ENCODE peak calls at places on chromosomes 3 and 15, in nine cellular contexts. K, Q, U, N, G, O, M, T and X are unnamed samples.

GRCh38 chr3:138389841-138390581 is 41.6 kb downstream of the MRAS start:
- DNase-seq in K (no peak), Q (no peak), U (peak; percentile 86), N (peak; percentile 96), G (no peak), O (no peak), M (peak; percentile 58), T (peak; percentile 84), X (no peak)

GRCh38 chr3:35665390-35666055 is 26.2 kb downstream of the ARPP21 start:
- DNase-seq in K (no peak), Q (no peak), U (no peak), N (no peak), G (no peak), O (no peak), M (no peak), T (no peak), X (no peak)

GRCh38 chr15:33618300-33618699 is 307.5 kb downstream of the RYR3 start:
- DNase-seq in K (no peak), Q (no peak), U (no peak), N (no peak), G (no peak), O (no peak), M (no peak), T (no peak), X (no peak)

GRCh38 chr3:168269019-168269418 is 173.3 kb upstream of the GOLIM4 start:
- DNase-seq in K (no peak), Q (no peak), U (no peak), N (no peak), G (no peak), O (no peak), M (no peak), T (no peak), X (no peak)

GRCh38 chr15:62059818-62060115 is 480 bp downstream of the VPS13C start:
- DNase-seq in K (peak; percentile 50), Q (peak; percentile 86), U (peak; percentile 51), N (no peak), G (peak; percentile 17), O (peak; percentile 84), M (peak; percentile 65), T (no peak), X (no peak)

GRCh38 chr3:134312072-134312872 is 61.6 kb upstream of the RYK start:
- DNase-seq in K (no peak), Q (no peak), U (peak; percentile 77), N (no peak), G (no peak), O (no peak), M (peak; percentile 56), T (no peak), X (no peak)

GRCh38 chr15:73051402-73051810 is 857 bp upstream of the NEO1 start:
- DNase-seq in K (no peak), Q (no peak), U (no peak), N (no peak), G (no peak), O (no peak), M (no peak), T (no peak), X (no peak)

GRCh38 chr3:88732211-88732610 is 375.2 kb upstream of the EPHA3 start:
- DNase-seq in K (no peak), Q (no peak), U (no peak), N (no peak), G (no peak), O (no peak), M (no peak), T (no peak), X (no peak)

GRCh38 chr3:33911525-33912322 is 113.3 kb downstream of the PDCD6IP start:
- DNase-seq in K (no peak), Q (no peak), U (peak; percentile 30), N (peak; percentile 34), G (no peak), O (no peak), M (peak; percentile 23), T (peak; percentile 13), X (no peak)

GRCh38 chr3:4720316-4721075 is 227.3 kb downstream of the ITPR1 start:
- DNase-seq in K (no peak), Q (no peak), U (peak; percentile 58), N (no peak), G (no peak), O (no peak), M (no peak), T (peak; percentile 64), X (no peak)

GRCh38 chr3:115833074-115833473 is 209.8 kb downstream of the GAP43 start:
- DNase-seq in K (no peak), Q (no peak), U (no peak), N (no peak), G (no peak), O (no peak), M (no peak), T (no peak), X (no peak)

GRCh38 chr3:56131976-56132590 is 336.2 kb downstream of the ERC2 start:
- DNase-seq in K (peak; percentile 10), Q (no peak), U (peak; percentile 87), N (peak; percentile 93), G (no peak), O (no peak), M (peak; percentile 60), T (peak; percentile 80), X (no peak)

GRCh38 chr3:98147179-98147578 is at the start of gene OR5H14:
- DNase-seq in K (no peak), Q (no peak), U (no peak), N (no peak), G (no peak), O (no peak), M (no peak), T (no peak), X (no peak)

GRCh38 chr3:66473181-66473580 is 27.6 kb downstream of the LRIG1 start:
- DNase-seq in K (no peak), Q (no peak), U (no peak), N (no peak), G (no peak), O (no peak), M (no peak), T (no peak), X (no peak)

GRCh38 chr15:96860746-96861145 is 530.2 kb downstream of the NR2F2 start:
- DNase-seq in K (no peak), Q (no peak), U (no peak), N (no peak), G (no peak), O (no peak), M (no peak), T (no peak), X (no peak)

GRCh38 chr3:36776436-36776835 is 12.1 kb upstream of the DCLK3 start:
- DNase-seq in K (no peak), Q (no peak), U (no peak), N (no peak), G (no peak), O (no peak), M (no peak), T (no peak), X (no peak)

GRCh38 chr3:133574260-133574881 is 885 bp downstream of the CDV3 start:
- DNase-seq in K (peak; percentile 77), Q (peak; percentile 82), U (peak; percentile 69), N (no peak), G (peak; percentile 31), O (peak; percentile 72), M (peak; percentile 49), T (no peak), X (no peak)

GRCh38 chr3:146929696-146930095 is 324.6 kb upstream of the PLSCR5 start:
- DNase-seq in K (no peak), Q (no peak), U (no peak), N (no peak), G (no peak), O (no peak), M (no peak), T (no peak), X (no peak)

GRCh38 chr3:170346481-170347125 is 10.9 kb upstream of the SKIL start:
- DNase-seq in K (no peak), Q (no peak), U (peak; percentile 84), N (no peak), G (no peak), O (no peak), M (no peak), T (no peak), X (no peak)

GRCh38 chr3:56309465-56309864 is 158.8 kb downstream of the ERC2 start:
- DNase-seq in K (no peak), Q (no peak), U (no peak), N (no peak), G (no peak), O (no peak), M (no peak), T (no peak), X (no peak)

GRCh38 chr3:4898454-4899313 is 80.6 kb upstream of the BHLHE40 start:
- DNase-seq in K (no peak), Q (no peak), U (peak; percentile 42), N (no peak), G (no peak), O (peak; percentile 5), M (no peak), T (no peak), X (no peak)

GRCh38 chr3:58045084-58045483 is 36.9 kb downstream of the FLNB start:
- DNase-seq in K (no peak), Q (no peak), U (no peak), N (no peak), G (no peak), O (no peak), M (no peak), T (no peak), X (no peak)

GRCh38 chr3:177491301-177492031 is 294.2 kb upstream of the TBL1XR1 start:
- DNase-seq in K (no peak), Q (no peak), U (no peak), N (no peak), G (no peak), O (no peak), M (no peak), T (no peak), X (no peak)

GRCh38 chr15:56537881-56538280 is 72.9 kb upstream of the MNS1 start:
- DNase-seq in K (peak; percentile 3), Q (peak; percentile 34), U (no peak), N (no peak), G (no peak), O (no peak), M (no peak), T (no peak), X (no peak)

GRCh38 chr3:40516201-40516600 is 8.6 kb upstream of the ZNF621 start:
- DNase-seq in K (no peak), Q (no peak), U (no peak), N (no peak), G (no peak), O (no peak), M (no peak), T (no peak), X (no peak)